ENCODE peak calls at places on chromosomes 3 and 15, in six cellular contexts. M is OCI-LY7, D is ovary, Q is Peyer's patch, Y is fibroblast of lung, L is RWPE1. X is an unnamed sample.

GRCh38 chr15:30783019-30783418 is 120.7 kb upstream of the FAN1 start:
- DNase-seq in M (no peak), D (no peak), Q (no peak), Y (no peak), L (no peak), X (no peak)

GRCh38 chr3:194265996-194266657 is 85.0 kb downstream of the CPN2 start:
- DNase-seq in M (no peak), D (no peak), Q (no peak), Y (no peak), L (no peak), X (no peak)

GRCh38 chr15:25408428-25408827 is 30.4 kb downstream of the UBE3A start:
- DNase-seq in M (no peak), D (no peak), Q (no peak), Y (peak; percentile 36), L (no peak), X (no peak)

GRCh38 chr15:98232761-98233160 is 272.3 kb downstream of the ARRDC4 start:
- DNase-seq in M (no peak), D (no peak), Q (no peak), Y (no peak), L (no peak), X (no peak)

GRCh38 chr3:104805042-104805441 is 561.7 kb upstream of the ALCAM start:
- DNase-seq in M (no peak), D (no peak), Q (no peak), Y (no peak), L (no peak), X (no peak)

GRCh38 chr3:161682715-161683114 is 186.1 kb downstream of the OTOL1 start:
- DNase-seq in M (no peak), D (no peak), Q (no peak), Y (no peak), L (no peak), X (no peak)

GRCh38 chr15:69573815-69574472 is 121.3 kb downstream of the RPLP1 start:
- DNase-seq in M (no peak), D (no peak), Q (no peak), Y (peak; percentile 79), L (no peak), X (no peak)

GRCh38 chr15:38528279-38528678 is 36.3 kb downstream of the RASGRP1 start:
- DNase-seq in M (no peak), D (no peak), Q (no peak), Y (peak; percentile 87), L (no peak), X (no peak)

GRCh38 chr3:143847787-143848631 is at the start of gene SLC9A9:
- DNase-seq in M (peak; percentile 75), D (no peak), Q (no peak), Y (peak; percentile 79), L (peak; percentile 44), X (no peak)

GRCh38 chr3:107990926-107991325 is 99.9 kb downstream of the CD47 start:
- DNase-seq in M (no peak), D (no peak), Q (no peak), Y (no peak), L (no peak), X (no peak)

GRCh38 chr3:39166932-39167532 is 13.6 kb upstream of the CSRNP1 start:
- DNase-seq in M (no peak), D (no peak), Q (no peak), Y (peak; percentile 78), L (no peak), X (no peak)

GRCh38 chr3:14957163-14957562 is 9.8 kb downstream of the NR2C2 start:
- DNase-seq in M (no peak), D (no peak), Q (no peak), Y (no peak), L (no peak), X (no peak)

GRCh38 chr15:55980511-55980910 is 12.9 kb downstream of the NEDD4 start:
- DNase-seq in M (no peak), D (no peak), Q (no peak), Y (no peak), L (no peak), X (no peak)

GRCh38 chr3:190534986-190535385 is 21.1 kb downstream of the IL1RAP start:
- DNase-seq in M (no peak), D (no peak), Q (no peak), Y (peak; percentile 38), L (no peak), X (no peak)

GRCh38 chr3:71581981-71582611 is 1.4 kb downstream of the FOXP1 start:
- DNase-seq in M (peak; percentile 91), D (peak; percentile 41), Q (peak; percentile 74), Y (peak; percentile 78), L (no peak), X (peak; percentile 87)

GRCh38 chr3:138694287-138695007 is 85.9 kb downstream of the FAIM start:
- DNase-seq in M (no peak), D (peak; percentile 36), Q (no peak), Y (peak; percentile 99), L (peak; percentile 50), X (no peak)

GRCh38 chr3:124926426-124927116 is 8.0 kb downstream of the MUC13 start:
- DNase-seq in M (no peak), D (no peak), Q (no peak), Y (peak; percentile 11), L (no peak), X (no peak)

GRCh38 chr15:81338422-81339007 is 14.6 kb upstream of the STARD5 start:
- DNase-seq in M (no peak), D (no peak), Q (no peak), Y (peak; percentile 96), L (peak; percentile 77), X (no peak)

GRCh38 chr15:38436993-38437392 is 16.9 kb upstream of the FAM98B start:
- DNase-seq in M (no peak), D (no peak), Q (no peak), Y (no peak), L (no peak), X (no peak)

GRCh38 chr15:37053070-37053653 is 47.2 kb downstream of the MEIS2 start:
- DNase-seq in M (no peak), D (no peak), Q (no peak), Y (peak; percentile 93), L (no peak), X (no peak)

GRCh38 chr3:120689395-120689794 is 7.4 kb upstream of the HGD start:
- DNase-seq in M (no peak), D (no peak), Q (no peak), Y (no peak), L (no peak), X (no peak)

GRCh38 chr3:36674816-36675215 is 89.5 kb downstream of the DCLK3 start:
- DNase-seq in M (no peak), D (no peak), Q (no peak), Y (no peak), L (no peak), X (no peak)

GRCh38 chr15:83813697-83814096 is 159.8 kb downstream of the ADAMTSL3 start:
- DNase-seq in M (no peak), D (no peak), Q (no peak), Y (no peak), L (no peak), X (no peak)
- H3K27ac ChIP-seq in M (no peak overlapping the region), D (no peak overlapping the region), Q (no peak overlapping the region), Y (no peak overlapping the region), L (no peak overlapping the region), X (no peak overlapping the region)

GRCh38 chr3:121896823-121897222 is 2.6 kb downstream of the SLC15A2 start:
- DNase-seq in M (no peak), D (no peak), Q (no peak), Y (no peak), L (no peak), X (no peak)

GRCh38 chr3:121897296-121897695 is 3.1 kb downstream of the SLC15A2 start:
- DNase-seq in M (no peak), D (no peak), Q (no peak), Y (no peak), L (no peak), X (no peak)

GRCh38 chr3:121895121-121895520 is 920 bp downstream of the SLC15A2 start:
- DNase-seq in M (no peak), D (no peak), Q (no peak), Y (no peak), L (no peak), X (no peak)

DNA sequence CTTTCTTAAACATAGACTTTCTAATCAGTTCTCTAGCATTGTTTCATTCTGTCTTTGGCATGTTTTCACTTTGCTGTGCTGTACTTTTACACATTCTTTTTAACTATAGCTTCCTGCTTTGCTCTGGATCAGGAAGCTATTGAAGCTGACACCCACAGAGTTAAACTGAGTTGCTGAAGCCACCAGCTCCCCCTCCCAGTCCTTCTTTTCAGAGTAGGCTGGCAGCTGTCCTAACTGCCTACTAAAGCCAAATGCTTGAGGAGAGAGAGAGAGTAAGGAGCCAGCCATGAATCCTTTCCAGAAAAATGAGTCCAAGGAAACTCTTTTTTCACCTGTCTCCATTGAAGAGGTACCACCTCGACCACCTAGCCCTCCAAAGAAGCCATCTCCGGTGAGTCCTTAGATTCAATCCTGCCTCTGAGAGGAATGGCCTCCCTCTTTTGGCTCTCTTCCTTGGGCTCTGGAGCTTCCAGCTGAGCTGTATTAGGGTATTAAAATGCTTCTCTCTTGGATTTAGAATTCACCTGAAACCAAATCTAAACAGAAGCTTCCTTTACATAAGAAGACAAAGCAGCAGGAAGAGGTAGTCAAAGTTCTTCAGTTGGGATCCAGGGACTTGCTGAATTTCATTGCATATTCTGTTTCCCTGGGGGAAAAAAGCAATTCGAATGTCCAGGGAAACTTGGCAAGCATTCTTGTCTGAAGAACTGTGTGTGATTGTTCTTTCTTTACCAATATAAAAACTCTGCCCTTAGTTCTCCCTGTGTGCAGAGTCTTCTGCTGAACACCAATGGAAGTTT is at the start of gene SLC15A2:
- DNase-seq in M (no peak), D (no peak), Q (no peak), Y (peak; percentile 50), L (no peak), X (no peak)
- H3K27ac ChIP-seq in M (no peak within 1 kb of the TSS), D (no peak within 1 kb of the TSS), Q (no peak within 1 kb of the TSS), Y (no peak within 1 kb of the TSS), L (no peak within 1 kb of the TSS), X (peak within 1 kb of the TSS; percentile 77)

GRCh38 chr3:30231277-30232141 is 374.9 kb upstream of the TGFBR2 start:
- DNase-seq in M (no peak), D (no peak), Q (no peak), Y (peak; percentile 46), L (no peak), X (no peak)
- H3K27ac ChIP-seq in M (no peak overlapping the region), D (no peak overlapping the region), Q (no peak overlapping the region), Y (no peak overlapping the region), L (no peak overlapping the region), X (peak overlapping the region; percentile 24)

DNA sequence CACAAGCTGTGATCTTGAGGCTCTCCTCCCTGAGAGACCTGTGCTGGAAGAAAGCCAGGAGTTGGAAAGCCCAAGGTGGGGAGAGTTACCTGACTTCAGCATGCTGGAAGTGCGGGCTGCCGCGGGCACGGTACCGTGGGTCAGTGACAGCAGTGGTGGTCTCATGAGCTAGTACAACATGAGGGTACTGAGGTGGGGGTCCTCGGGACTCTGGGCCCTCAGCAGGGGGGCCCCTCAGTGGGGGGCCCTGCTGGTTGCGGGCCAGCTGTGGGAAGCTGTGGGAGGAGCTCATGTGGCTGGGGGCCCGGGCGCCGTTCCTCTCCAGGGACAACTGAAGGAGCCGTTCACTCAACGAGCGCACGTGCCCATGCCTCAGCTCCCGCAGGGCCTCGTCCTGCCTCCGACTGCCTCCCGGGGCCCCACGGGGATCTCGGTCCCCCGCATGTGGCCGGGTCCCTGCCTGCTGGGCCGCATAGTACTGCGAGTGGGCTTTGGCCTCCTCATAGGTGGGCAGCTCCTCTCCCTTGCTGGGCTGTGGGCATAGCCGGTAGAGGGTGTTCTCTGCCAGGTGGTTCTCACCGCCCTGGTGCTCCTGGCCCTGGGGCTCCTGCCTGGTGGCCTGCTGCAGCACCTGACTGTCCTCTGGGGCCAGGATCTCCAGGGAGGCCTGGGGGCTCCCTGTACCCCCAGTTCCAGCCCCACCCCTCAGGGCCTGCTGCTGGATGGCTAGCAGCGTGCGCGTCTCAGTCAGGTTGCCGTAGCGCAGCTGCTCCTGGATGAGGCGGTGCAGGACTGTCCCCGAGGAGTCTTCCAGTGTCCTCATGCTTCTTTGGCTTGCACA is 3.4 kb downstream of the AMOTL2 start:
- DNase-seq in M (no peak), D (no peak), Q (no peak), Y (no peak), L (no peak), X (peak; percentile 69)
- H3K27ac ChIP-seq in M (no peak overlapping the region), D (no peak overlapping the region), Q (no peak overlapping the region), Y (peak overlapping the region; percentile 92), L (peak overlapping the region; percentile 97), X (peak overlapping the region; percentile 97)

X was measured in upper lobe of right lung.